ENCODE peak calls at places on chromosomes 7 and 10, in eight cellular contexts. One of them, this sample, is unnamed.

GRCh38 chr10:57964371-57964770 is 303.3 kb downstream of the IPMK start:
- DNase-seq in epithelial cell of esophagus: peak
- DNase-seq in adipocyte: peak
- DNase-seq in pons: peak
- DNase-seq in GM04503: peak
- DNase-seq in cerebellum: no peak
- DNase-seq in activated CD8-positive, alpha-beta memory T cell treated with anti-CD3 and anti-CD28 coated beads, Interleukin-2, amount 50 U/mL, for 48 hours: no peak
- DNase-seq in NCI-H1694: no peak
- DNase-seq in this sample: no peak

GRCh38 chr10:71776528-71776927 is 3.2 kb upstream of the VSIR start:
- DNase-seq in GM04503: no peak
- DNase-seq in cerebellum: no peak
- DNase-seq in epithelial cell of esophagus: no peak
- DNase-seq in pons: peak
- DNase-seq in NCI-H1694: no peak
- DNase-seq in adipocyte: no peak
- DNase-seq in activated CD8-positive, alpha-beta memory T cell treated with anti-CD3 and anti-CD28 coated beads, Interleukin-2, amount 50 U/mL, for 48 hours: no peak
- DNase-seq in this sample: no peak

GRCh38 chr7:43636093-43636492 is 53.2 kb downstream of the STK17A start:
- DNase-seq in NCI-H1694: no peak
- DNase-seq in epithelial cell of esophagus: peak
- DNase-seq in adipocyte: peak
- DNase-seq in activated CD8-positive, alpha-beta memory T cell treated with anti-CD3 and anti-CD28 coated beads, Interleukin-2, amount 50 U/mL, for 48 hours: no peak
- DNase-seq in GM04503: no peak
- DNase-seq in pons: no peak
- DNase-seq in cerebellum: no peak
- DNase-seq in this sample: no peak

GRCh38 chr10:28949005-28950004 is 272.0 kb downstream of the BAMBI start:
- DNase-seq in cerebellum: no peak
- DNase-seq in pons: no peak
- DNase-seq in NCI-H1694: no peak
- DNase-seq in activated CD8-positive, alpha-beta memory T cell treated with anti-CD3 and anti-CD28 coated beads, Interleukin-2, amount 50 U/mL, for 48 hours: no peak
- DNase-seq in epithelial cell of esophagus: no peak
- DNase-seq in GM04503: no peak
- DNase-seq in adipocyte: no peak
- DNase-seq in this sample: no peak

GRCh38 chr7:134627775-134628153 is 18.9 kb upstream of the BPGM start:
- DNase-seq in epithelial cell of esophagus: no peak
- DNase-seq in GM04503: no peak
- DNase-seq in NCI-H1694: no peak
- DNase-seq in cerebellum: no peak
- DNase-seq in activated CD8-positive, alpha-beta memory T cell treated with anti-CD3 and anti-CD28 coated beads, Interleukin-2, amount 50 U/mL, for 48 hours: no peak
- DNase-seq in pons: no peak
- DNase-seq in adipocyte: no peak
- DNase-seq in this sample: no peak

GRCh38 chr10:844552-844951 is 87.0 kb downstream of the LARP4B start:
- DNase-seq in cerebellum: no peak
- DNase-seq in epithelial cell of esophagus: peak
- DNase-seq in activated CD8-positive, alpha-beta memory T cell treated with anti-CD3 and anti-CD28 coated beads, Interleukin-2, amount 50 U/mL, for 48 hours: no peak
- DNase-seq in GM04503: no peak
- DNase-seq in pons: no peak
- DNase-seq in NCI-H1694: no peak
- DNase-seq in adipocyte: peak
- DNase-seq in this sample: no peak

GRCh38 chr10:78905940-78906308 is 162.8 kb upstream of the ZMIZ1 start:
- DNase-seq in activated CD8-positive, alpha-beta memory T cell treated with anti-CD3 and anti-CD28 coated beads, Interleukin-2, amount 50 U/mL, for 48 hours: peak
- DNase-seq in cerebellum: no peak
- DNase-seq in pons: peak
- DNase-seq in epithelial cell of esophagus: no peak
- DNase-seq in NCI-H1694: no peak
- DNase-seq in GM04503: no peak
- DNase-seq in adipocyte: no peak
- DNase-seq in this sample: no peak

GRCh38 chr10:32189400-32190084 is 133.3 kb upstream of the KIF5B start:
- DNase-seq in activated CD8-positive, alpha-beta memory T cell treated with anti-CD3 and anti-CD28 coated beads, Interleukin-2, amount 50 U/mL, for 48 hours: no peak
- DNase-seq in cerebellum: no peak
- DNase-seq in epithelial cell of esophagus: peak
- DNase-seq in GM04503: no peak
- DNase-seq in NCI-H1694: no peak
- DNase-seq in pons: peak
- DNase-seq in adipocyte: no peak
- DNase-seq in this sample: no peak

GRCh38 chr10:36057731-36058130 is 415.6 kb upstream of the FZD8 start:
- DNase-seq in epithelial cell of esophagus: no peak
- DNase-seq in cerebellum: no peak
- DNase-seq in adipocyte: no peak
- DNase-seq in pons: no peak
- DNase-seq in NCI-H1694: no peak
- DNase-seq in GM04503: no peak
- DNase-seq in activated CD8-positive, alpha-beta memory T cell treated with anti-CD3 and anti-CD28 coated beads, Interleukin-2, amount 50 U/mL, for 48 hours: no peak
- DNase-seq in this sample: no peak

GRCh38 chr10:77533156-77533886 is 104.3 kb downstream of the KCNMA1 start:
- DNase-seq in GM04503: no peak
- DNase-seq in cerebellum: no peak
- DNase-seq in adipocyte: no peak
- DNase-seq in activated CD8-positive, alpha-beta memory T cell treated with anti-CD3 and anti-CD28 coated beads, Interleukin-2, amount 50 U/mL, for 48 hours: no peak
- DNase-seq in epithelial cell of esophagus: no peak
- DNase-seq in NCI-H1694: no peak
- DNase-seq in pons: peak
- DNase-seq in this sample: no peak

GRCh38 chr10:122140941-122141623 is 130.0 kb upstream of the BTBD16 start:
- DNase-seq in cerebellum: no peak
- DNase-seq in NCI-H1694: no peak
- DNase-seq in adipocyte: peak
- DNase-seq in epithelial cell of esophagus: peak
- DNase-seq in pons: no peak
- DNase-seq in GM04503: peak
- DNase-seq in activated CD8-positive, alpha-beta memory T cell treated with anti-CD3 and anti-CD28 coated beads, Interleukin-2, amount 50 U/mL, for 48 hours: no peak
- DNase-seq in this sample: peak

GRCh38 chr10:72625608-72626443 is at the start of gene MICU1:
- DNase-seq in epithelial cell of esophagus: peak
- DNase-seq in activated CD8-positive, alpha-beta memory T cell treated with anti-CD3 and anti-CD28 coated beads, Interleukin-2, amount 50 U/mL, for 48 hours: peak
- DNase-seq in pons: peak
- DNase-seq in NCI-H1694: peak
- DNase-seq in adipocyte: peak
- DNase-seq in GM04503: peak
- DNase-seq in cerebellum: peak
- DNase-seq in this sample: peak

GRCh38 chr7:4131043-4131442 is 551.1 kb upstream of the FOXK1 start:
- DNase-seq in adipocyte: no peak
- DNase-seq in epithelial cell of esophagus: no peak
- DNase-seq in pons: no peak
- DNase-seq in NCI-H1694: no peak
- DNase-seq in cerebellum: no peak
- DNase-seq in GM04503: no peak
- DNase-seq in activated CD8-positive, alpha-beta memory T cell treated with anti-CD3 and anti-CD28 coated beads, Interleukin-2, amount 50 U/mL, for 48 hours: no peak
- DNase-seq in this sample: no peak

GRCh38 chr7:151249034-151249731 is 689 bp upstream of the SMARCD3 start:
- DNase-seq in NCI-H1694: no peak
- DNase-seq in epithelial cell of esophagus: peak
- DNase-seq in GM04503: no peak
- DNase-seq in pons: peak
- DNase-seq in cerebellum: peak
- DNase-seq in adipocyte: peak
- DNase-seq in activated CD8-positive, alpha-beta memory T cell treated with anti-CD3 and anti-CD28 coated beads, Interleukin-2, amount 50 U/mL, for 48 hours: no peak
- DNase-seq in this sample: no peak

GRCh38 chr7:90211391-90212148 is at the start of gene STEAP2:
- DNase-seq in pons: peak
- DNase-seq in epithelial cell of esophagus: peak
- DNase-seq in adipocyte: peak
- DNase-seq in activated CD8-positive, alpha-beta memory T cell treated with anti-CD3 and anti-CD28 coated beads, Interleukin-2, amount 50 U/mL, for 48 hours: peak
- DNase-seq in NCI-H1694: peak
- DNase-seq in cerebellum: peak
- DNase-seq in GM04503: peak
- DNase-seq in this sample: peak

GRCh38 chr7:54964136-54964535 is 54.7 kb upstream of the EGFR start:
- DNase-seq in cerebellum: no peak
- DNase-seq in NCI-H1694: no peak
- DNase-seq in pons: no peak
- DNase-seq in GM04503: no peak
- DNase-seq in adipocyte: no peak
- DNase-seq in activated CD8-positive, alpha-beta memory T cell treated with anti-CD3 and anti-CD28 coated beads, Interleukin-2, amount 50 U/mL, for 48 hours: no peak
- DNase-seq in epithelial cell of esophagus: no peak
- DNase-seq in this sample: no peak

GRCh38 chr7:98567979-98568378 is 49.1 kb upstream of the NPTX2 start:
- DNase-seq in pons: no peak
- DNase-seq in adipocyte: no peak
- DNase-seq in activated CD8-positive, alpha-beta memory T cell treated with anti-CD3 and anti-CD28 coated beads, Interleukin-2, amount 50 U/mL, for 48 hours: no peak
- DNase-seq in epithelial cell of esophagus: no peak
- DNase-seq in GM04503: no peak
- DNase-seq in NCI-H1694: no peak
- DNase-seq in cerebellum: no peak
- DNase-seq in this sample: no peak

GRCh38 chr7:55964802-55965470 is 551 bp downstream of the NIPSNAP2 start:
- DNase-seq in adipocyte: peak
- DNase-seq in cerebellum: peak
- DNase-seq in GM04503: peak
- DNase-seq in pons: peak
- DNase-seq in epithelial cell of esophagus: peak
- DNase-seq in activated CD8-positive, alpha-beta memory T cell treated with anti-CD3 and anti-CD28 coated beads, Interleukin-2, amount 50 U/mL, for 48 hours: peak
- DNase-seq in NCI-H1694: no peak
- DNase-seq in this sample: no peak

GRCh38 chr7:102230593-102230992 is 56.1 kb upstream of the SH2B2 start:
- DNase-seq in adipocyte: peak
- DNase-seq in cerebellum: no peak
- DNase-seq in NCI-H1694: no peak
- DNase-seq in epithelial cell of esophagus: peak
- DNase-seq in activated CD8-positive, alpha-beta memory T cell treated with anti-CD3 and anti-CD28 coated beads, Interleukin-2, amount 50 U/mL, for 48 hours: no peak
- DNase-seq in pons: no peak
- DNase-seq in GM04503: no peak
- DNase-seq in this sample: peak

This sample was measured in skeletal muscle cell.